ENCODE peak calls at places on chromosomes 2 and 18, in five cellular contexts. One of them, this sample, is unnamed.

GRCh38 chr18:54386043-54386442 is 28.3 kb downstream of the C18orf54 start:
- DNase-seq in PC-3: no peak
- DNase-seq in GM23248: no peak
- DNase-seq in HCT116: no peak
- DNase-seq in SK-N-SH: no peak
- DNase-seq in this sample: peak; percentile 10

GRCh38 chr2:229159405-229159804 is 111.7 kb downstream of the PID1 start:
- DNase-seq in GM23248: no peak
- DNase-seq in HCT116: no peak
- DNase-seq in PC-3: no peak
- DNase-seq in SK-N-SH: no peak
- DNase-seq in this sample: no peak

GRCh38 chr2:26471278-26471677 is 6.6 kb downstream of the OTOF start:
- DNase-seq in GM23248: no peak
- DNase-seq in HCT116: no peak
- DNase-seq in PC-3: peak; percentile 30
- DNase-seq in SK-N-SH: no peak
- DNase-seq in this sample: peak; percentile 38

GRCh38 chr18:74234326-74235171 is 57.2 kb downstream of the CYB5A start:
- DNase-seq in HCT116: no peak
- DNase-seq in GM23248: peak; percentile 82
- DNase-seq in PC-3: peak; percentile 73
- DNase-seq in SK-N-SH: no peak
- DNase-seq in this sample: no peak

GRCh38 chr2:45237850-45238542 is 228.7 kb upstream of the SIX2 start:
- DNase-seq in GM23248: peak; percentile 97
- DNase-seq in PC-3: peak; percentile 99
- DNase-seq in SK-N-SH: no peak
- DNase-seq in HCT116: peak; percentile 16
- DNase-seq in this sample: no peak

GRCh38 chr2:33497177-33497787 is 20.8 kb downstream of the RASGRP3 start:
- DNase-seq in HCT116: no peak
- DNase-seq in GM23248: no peak
- DNase-seq in SK-N-SH: no peak
- DNase-seq in PC-3: no peak
- DNase-seq in this sample: no peak

GRCh38 chr2:120857422-120857821 is 121.8 kb downstream of the GLI2 start:
- DNase-seq in HCT116: no peak
- DNase-seq in SK-N-SH: no peak
- DNase-seq in PC-3: no peak
- DNase-seq in GM23248: no peak
- DNase-seq in this sample: no peak

GRCh38 chr2:200466703-200467418 is 43.0 kb downstream of the KCTD18 start:
- DNase-seq in SK-N-SH: no peak
- DNase-seq in HCT116: no peak
- DNase-seq in PC-3: no peak
- DNase-seq in GM23248: peak; percentile 88
- DNase-seq in this sample: no peak

GRCh38 chr18:8937112-8937641 is 165.3 kb upstream of the NDUFV2 start:
- DNase-seq in HCT116: no peak
- DNase-seq in SK-N-SH: no peak
- DNase-seq in GM23248: no peak
- DNase-seq in PC-3: no peak
- DNase-seq in this sample: no peak

GRCh38 chr2:234677758-234678538 is 181.1 kb upstream of the ARL4C start:
- DNase-seq in SK-N-SH: no peak
- DNase-seq in GM23248: peak; percentile 89
- DNase-seq in PC-3: peak; percentile 88
- DNase-seq in HCT116: no peak
- DNase-seq in this sample: no peak

GRCh38 chr2:73085691-73086090 is 14.2 kb upstream of the SFXN5 start:
- DNase-seq in HCT116: no peak
- DNase-seq in PC-3: peak; percentile 80
- DNase-seq in SK-N-SH: peak; percentile 88
- DNase-seq in GM23248: peak; percentile 87
- DNase-seq in this sample: peak; percentile 91

GRCh38 chr2:61887684-61888303 is 662 bp downstream of the CCT4 start:
- DNase-seq in HCT116: no peak
- DNase-seq in PC-3: peak; percentile 40
- DNase-seq in GM23248: peak; percentile 80
- DNase-seq in SK-N-SH: peak; percentile 36
- DNase-seq in this sample: peak; percentile 46

GRCh38 chr2:159454185-159454584 is 162.2 kb downstream of the BAZ2B start:
- DNase-seq in PC-3: peak; percentile 57
- DNase-seq in SK-N-SH: no peak
- DNase-seq in GM23248: peak; percentile 15
- DNase-seq in HCT116: no peak
- DNase-seq in this sample: no peak

GRCh38 chr2:226354434-226354833 is 445.2 kb downstream of the IRS1 start:
- DNase-seq in GM23248: peak; percentile 14
- DNase-seq in HCT116: no peak
- DNase-seq in PC-3: no peak
- DNase-seq in SK-N-SH: no peak
- DNase-seq in this sample: no peak

GRCh38 chr2:883260-884026 is 67.2 kb upstream of the SNTG2 start:
- DNase-seq in HCT116: no peak
- DNase-seq in SK-N-SH: no peak
- DNase-seq in PC-3: no peak
- DNase-seq in GM23248: no peak
- DNase-seq in this sample: no peak

GRCh38 chr18:410103-410502 is 90.4 kb downstream of the COLEC12 start:
- DNase-seq in PC-3: no peak
- DNase-seq in SK-N-SH: no peak
- DNase-seq in GM23248: no peak
- DNase-seq in HCT116: no peak
- DNase-seq in this sample: no peak

GRCh38 chr2:70541481-70542020 is 12.1 kb downstream of the TGFA start:
- DNase-seq in PC-3: peak; percentile 52
- DNase-seq in GM23248: peak; percentile 74
- DNase-seq in HCT116: no peak
- DNase-seq in SK-N-SH: no peak
- DNase-seq in this sample: peak; percentile 33

GRCh38 chr18:78659057-78659456 is 320.6 kb upstream of the SALL3 start:
- DNase-seq in PC-3: no peak
- DNase-seq in SK-N-SH: no peak
- DNase-seq in GM23248: no peak
- DNase-seq in HCT116: no peak
- DNase-seq in this sample: no peak

GRCh38 chr2:221203846-221204245 is 368.3 kb downstream of the EPHA4 start:
- DNase-seq in PC-3: no peak
- DNase-seq in HCT116: no peak
- DNase-seq in SK-N-SH: no peak
- DNase-seq in GM23248: no peak
- DNase-seq in this sample: no peak

GRCh38 chr2:207474871-207475485 is 54.8 kb upstream of the CREB1 start:
- DNase-seq in HCT116: peak; percentile 39
- DNase-seq in SK-N-SH: peak; percentile 44
- DNase-seq in GM23248: peak; percentile 86
- DNase-seq in PC-3: peak; percentile 80
- DNase-seq in this sample: peak; percentile 70

GRCh38 chr18:63518178-63519012 is 23.8 kb upstream of the SERPINB12 start:
- DNase-seq in GM23248: peak; percentile 85
- DNase-seq in PC-3: peak; percentile 91
- DNase-seq in HCT116: peak; percentile 78
- DNase-seq in SK-N-SH: peak; percentile 35
- DNase-seq in this sample: peak; percentile 92

GRCh38 chr2:101442042-101442666 is 32.8 kb downstream of the RFX8 start:
- DNase-seq in GM23248: peak; percentile 65
- DNase-seq in HCT116: no peak
- DNase-seq in SK-N-SH: no peak
- DNase-seq in PC-3: peak; percentile 25
- DNase-seq in this sample: no peak

GRCh38 chr2:195498176-195498575 is 158.8 kb upstream of the SLC39A10 start:
- DNase-seq in HCT116: peak; percentile 33
- DNase-seq in PC-3: peak; percentile 59
- DNase-seq in GM23248: peak; percentile 29
- DNase-seq in SK-N-SH: no peak
- DNase-seq in this sample: peak; percentile 60

GRCh38 chr2:102103284-102103683 is 39.3 kb upstream of the IL1R1 start:
- DNase-seq in PC-3: no peak
- DNase-seq in HCT116: no peak
- DNase-seq in SK-N-SH: no peak
- DNase-seq in GM23248: no peak
- DNase-seq in this sample: no peak

GRCh38 chr18:2687390-2688001 is 32.0 kb downstream of the SMCHD1 start:
- DNase-seq in HCT116: no peak
- DNase-seq in SK-N-SH: no peak
- DNase-seq in PC-3: no peak
- DNase-seq in GM23248: no peak
- DNase-seq in this sample: no peak

DNA sequence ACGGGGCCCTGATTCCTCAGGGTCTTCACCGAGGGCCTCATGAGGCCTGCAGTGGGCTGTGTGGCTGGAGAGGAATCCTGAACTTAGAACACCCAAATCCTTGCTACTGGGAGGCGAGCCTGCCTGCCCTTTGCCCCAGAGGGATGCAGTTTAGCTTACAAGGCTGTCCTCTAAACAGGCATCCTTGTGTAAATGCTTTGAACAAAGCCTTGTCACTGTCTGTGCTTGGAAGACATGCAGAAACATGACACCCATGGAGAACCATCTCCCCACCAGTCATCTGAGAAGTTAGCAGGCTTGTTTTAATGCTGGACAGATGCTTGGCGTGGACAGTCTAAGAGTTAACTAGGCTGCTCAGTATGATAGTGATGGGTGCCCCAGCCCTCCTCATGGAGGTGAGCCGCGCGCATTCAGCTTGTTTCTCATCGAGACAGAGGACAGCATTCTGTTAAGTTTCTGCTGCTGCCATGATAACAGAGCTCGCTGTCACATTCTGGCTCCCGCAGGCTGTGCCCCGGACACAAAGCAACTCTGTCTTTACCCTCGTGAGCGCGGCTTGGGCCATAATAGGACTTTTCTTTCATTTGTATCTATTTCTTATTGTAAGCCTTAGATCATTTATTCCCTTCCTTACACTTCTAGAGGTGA is 42.8 kb downstream of the ADI1 start:
- DNase-seq in HCT116: no peak
- DNase-seq in PC-3: no peak
- DNase-seq in SK-N-SH: no peak
- DNase-seq in GM23248: no peak
- DNase-seq in this sample: peak; percentile 39
- H3K9ac ChIP-seq in HCT116: no peak overlapping the region
- H3K9ac ChIP-seq in PC-3: no peak overlapping the region
- H3K9ac ChIP-seq in SK-N-SH: no peak overlapping the region
- H3K9ac ChIP-seq in GM23248: no peak overlapping the region
- H3K9ac ChIP-seq in this sample: peak overlapping the region; percentile 30

GRCh38 chr18:33820517-33821368 is 242.7 kb downstream of the ASXL3 start:
- DNase-seq in SK-N-SH: no peak
- DNase-seq in PC-3: no peak
- DNase-seq in GM23248: no peak
- DNase-seq in HCT116: no peak
- DNase-seq in this sample: peak; percentile 43
- TF ChIP-seq EZH2phosphoT487 in SK-N-SH: no peak
- TF ChIP-seq EZH2phosphoT487 in PC-3: no peak
- TF ChIP-seq EZH2phosphoT487 in GM23248: no peak
- TF ChIP-seq EZH2phosphoT487 in HCT116: no peak
- TF ChIP-seq EZH2phosphoT487 in this sample: no peak

GRCh38 chr2:218393750-218394290 is 5.8 kb upstream of the CTDSP1 start:
- DNase-seq in PC-3: no peak
- DNase-seq in SK-N-SH: peak; percentile 6
- DNase-seq in HCT116: no peak
- DNase-seq in GM23248: no peak
- DNase-seq in this sample: no peak

GRCh38 chr2:218395826-218396687 is 3.6 kb upstream of the CTDSP1 start:
- DNase-seq in PC-3: peak; percentile 97
- DNase-seq in GM23248: peak; percentile 95
- DNase-seq in HCT116: peak; percentile 96
- DNase-seq in SK-N-SH: peak; percentile 96
- DNase-seq in this sample: peak; percentile 98

GRCh38 chr2:218395456-218395825 is 4.2 kb upstream of the CTDSP1 start:
- DNase-seq in SK-N-SH: no peak
- DNase-seq in PC-3: no peak
- DNase-seq in HCT116: peak; percentile 28
- DNase-seq in GM23248: no peak
- DNase-seq in this sample: no peak

GRCh38 chr2:218394298-218395089 is 5.2 kb upstream of the CTDSP1 start:
- DNase-seq in GM23248: no peak
- DNase-seq in HCT116: no peak
- DNase-seq in SK-N-SH: peak; percentile 16
- DNase-seq in PC-3: no peak
- DNase-seq in this sample: no peak

GRCh38 chr2:218395090-218395444 is 4.6 kb upstream of the CTDSP1 start:
- DNase-seq in SK-N-SH: no peak
- DNase-seq in PC-3: no peak
- DNase-seq in HCT116: no peak
- DNase-seq in GM23248: no peak
- DNase-seq in this sample: no peak
- H3K9ac ChIP-seq in SK-N-SH: no peak overlapping the region
- H3K9ac ChIP-seq in PC-3: no peak overlapping the region
- H3K9ac ChIP-seq in HCT116: no peak overlapping the region
- H3K9ac ChIP-seq in GM23248: no peak overlapping the region
- H3K9ac ChIP-seq in this sample: no peak overlapping the region

GRCh38 chr2:240133401-240133800 is 2.7 kb downstream of the COPS9 start:
- DNase-seq in HCT116: no peak
- DNase-seq in PC-3: no peak
- DNase-seq in GM23248: no peak
- DNase-seq in SK-N-SH: no peak
- DNase-seq in this sample: no peak

GRCh38 chr2:240130393-240131195 is 5.5 kb downstream of the COPS9 start:
- DNase-seq in SK-N-SH: no peak
- DNase-seq in PC-3: no peak
- DNase-seq in GM23248: no peak
- DNase-seq in HCT116: no peak
- DNase-seq in this sample: no peak

GRCh38 chr2:240132651-240132980 is 3.5 kb downstream of the COPS9 start:
- DNase-seq in HCT116: no peak
- DNase-seq in SK-N-SH: no peak
- DNase-seq in GM23248: no peak
- DNase-seq in PC-3: no peak
- DNase-seq in this sample: no peak

GRCh38 chr2:240131296-240131695 is 4.8 kb downstream of the COPS9 start:
- DNase-seq in HCT116: no peak
- DNase-seq in PC-3: no peak
- DNase-seq in SK-N-SH: no peak
- DNase-seq in GM23248: no peak
- DNase-seq in this sample: no peak

GRCh38 chr2:240131941-240132650 is 4.0 kb downstream of the COPS9 start:
- DNase-seq in SK-N-SH: no peak
- DNase-seq in GM23248: no peak
- DNase-seq in PC-3: no peak
- DNase-seq in HCT116: no peak
- DNase-seq in this sample: peak; percentile 33
- TF ChIP-seq EZH2phosphoT487 in SK-N-SH: no peak
- TF ChIP-seq EZH2phosphoT487 in GM23248: no peak
- TF ChIP-seq EZH2phosphoT487 in PC-3: no peak
- TF ChIP-seq EZH2phosphoT487 in HCT116: no peak
- TF ChIP-seq EZH2phosphoT487 in this sample: no peak